ENCODE peak calls at places on chromosomes 16 and 17, in eight cellular contexts. C, T, L, V, X, A, N and K are unnamed samples.

GRCh38 chr16:69040144-69040909 is 65.1 kb upstream of the HAS3 start:
- DNase-seq in C (no peak), T (no peak), L (peak; percentile 47), V (no peak), X (no peak), A (no peak), N (no peak), K (no peak)

GRCh38 chr17:47873200-47874090 is 22.5 kb upstream of the SP6 start:
- DNase-seq in C (no peak), T (no peak), L (no peak), V (no peak), X (no peak), A (peak; percentile 34), N (peak; percentile 56), K (no peak)

GRCh38 chr17:40290629-40291296 is 3.1 kb downstream of the CDC6 start:
- DNase-seq in C (peak; percentile 23), T (no peak), L (peak; percentile 89), V (no peak), X (no peak), A (peak; percentile 78), N (peak; percentile 58), K (peak; percentile 79)

GRCh38 chr16:86575754-86576557 is 2.4 kb upstream of the FOXL1 start:
- DNase-seq in C (no peak), T (peak; percentile 92), L (peak; percentile 76), V (peak; percentile 37), X (peak; percentile 98), A (peak; percentile 98), N (peak; percentile 97), K (peak; percentile 61)

GRCh38 chr17:77318491-77319210 is 177.9 kb downstream of the SEC14L1 start:
- DNase-seq in C (no peak), T (peak; percentile 6), L (peak; percentile 54), V (no peak), X (no peak), A (no peak), N (peak; percentile 25), K (peak; percentile 65)

GRCh38 chr16:84362410-84362809 is 5.9 kb upstream of the ATP2C2 start:
- DNase-seq in C (no peak), T (no peak), L (no peak), V (no peak), X (no peak), A (peak; percentile 27), N (peak; percentile 53), K (no peak)

GRCh38 chr17:77887464-77888241 is 70.8 kb upstream of the TNRC6C start:
- DNase-seq in C (no peak), T (no peak), L (peak; percentile 64), V (peak; percentile 83), X (peak; percentile 92), A (peak; percentile 66), N (peak; percentile 71), K (peak; percentile 57)

GRCh38 chr17:66637491-66637890 is 197.4 kb upstream of the CACNG5 start:
- DNase-seq in C (no peak), T (no peak), L (no peak), V (no peak), X (no peak), A (no peak), N (no peak), K (no peak)

GRCh38 chr17:74635418-74635817 is 11.9 kb upstream of the CD300E start:
- DNase-seq in C (no peak), T (no peak), L (no peak), V (no peak), X (no peak), A (peak; percentile 55), N (peak; percentile 55), K (no peak)

GRCh38 chr16:82119405-82119804 is 50.6 kb downstream of the MPHOSPH6 start:
- DNase-seq in C (no peak), T (no peak), L (no peak), V (no peak), X (no peak), A (no peak), N (no peak), K (no peak)

GRCh38 chr17:42679001-42679491 is 2.3 kb upstream of the PLEKHH3 start:
- DNase-seq in C (peak; percentile 76), T (no peak), L (peak; percentile 80), V (peak; percentile 18), X (peak; percentile 51), A (peak; percentile 67), N (peak; percentile 73), K (no peak)

GRCh38 chr16:58832496-58832895 is 98.4 kb upstream of the GOT2 start:
- DNase-seq in C (no peak), T (no peak), L (no peak), V (no peak), X (no peak), A (no peak), N (no peak), K (no peak)

GRCh38 chr16:9053006-9053601 is 38.3 kb upstream of the HAPSTR1 start:
- DNase-seq in C (peak; percentile 90), T (peak; percentile 90), L (peak; percentile 95), V (no peak), X (peak; percentile 72), A (peak; percentile 99), N (peak; percentile 89), K (peak; percentile 94)

GRCh38 chr17:3667366-3668278 is 756 bp downstream of the TAX1BP3 start:
- DNase-seq in C (peak; percentile 62), T (peak; percentile 73), L (peak; percentile 90), V (no peak), X (peak; percentile 90), A (peak; percentile 83), N (peak; percentile 94), K (peak; percentile 70)

GRCh38 chr16:8590161-8590688 is at the start of gene TMEM114:
- DNase-seq in C (no peak), T (peak; percentile 62), L (no peak), V (no peak), X (no peak), A (peak; percentile 67), N (peak; percentile 88), K (no peak)